ENCODE peak calls at places on chromosomes 1 and 21, in four cellular contexts. One of them, this sample, is unnamed.

GRCh38 chr1:160120797-160121196 is 5.2 kb downstream of the ATP1A2 start:
- DNase-seq in CD4-positive, alpha-beta memory T cell: no peak
- DNase-seq in dermis microvascular lymphatic vessel endothelial cell: no peak
- DNase-seq in RWPE1: no peak
- DNase-seq in this sample: no peak

GRCh38 chr1:56525463-56526155 is 53.8 kb downstream of the PLPP3 start:
- DNase-seq in CD4-positive, alpha-beta memory T cell: no peak
- DNase-seq in dermis microvascular lymphatic vessel endothelial cell: peak; percentile 75
- DNase-seq in RWPE1: no peak
- DNase-seq in this sample: peak; percentile 73

GRCh38 chr1:59015708-59016107 is 231.9 kb upstream of the JUN start:
- DNase-seq in dermis microvascular lymphatic vessel endothelial cell: peak; percentile 52
- DNase-seq in CD4-positive, alpha-beta memory T cell: no peak
- DNase-seq in RWPE1: peak; percentile 89
- DNase-seq in this sample: peak; percentile 77

GRCh38 chr1:119475866-119476439 is 31.1 kb upstream of the HSD3B1 start:
- DNase-seq in RWPE1: peak; percentile 70
- DNase-seq in dermis microvascular lymphatic vessel endothelial cell: peak; percentile 24
- DNase-seq in CD4-positive, alpha-beta memory T cell: no peak
- DNase-seq in this sample: peak; percentile 27

GRCh38 chr1:67085326-67085725 is 31.4 kb upstream of the SLC35D1 start:
- DNase-seq in RWPE1: no peak
- DNase-seq in CD4-positive, alpha-beta memory T cell: no peak
- DNase-seq in dermis microvascular lymphatic vessel endothelial cell: no peak
- DNase-seq in this sample: no peak

GRCh38 chr1:78225153-78225552 is 179.4 kb downstream of the GIPC2 start:
- DNase-seq in dermis microvascular lymphatic vessel endothelial cell: no peak
- DNase-seq in RWPE1: no peak
- DNase-seq in CD4-positive, alpha-beta memory T cell: no peak
- DNase-seq in this sample: no peak

GRCh38 chr1:7000720-7001119 is 215.5 kb downstream of the CAMTA1 start:
- DNase-seq in RWPE1: no peak
- DNase-seq in CD4-positive, alpha-beta memory T cell: no peak
- DNase-seq in dermis microvascular lymphatic vessel endothelial cell: no peak
- DNase-seq in this sample: no peak

GRCh38 chr1:71634159-71634558 is 553.3 kb upstream of the ZRANB2 start:
- DNase-seq in CD4-positive, alpha-beta memory T cell: no peak
- DNase-seq in RWPE1: no peak
- DNase-seq in dermis microvascular lymphatic vessel endothelial cell: no peak
- DNase-seq in this sample: no peak

GRCh38 chr1:211182746-211183145 is 48.8 kb upstream of the KCNH1 start:
- DNase-seq in RWPE1: no peak
- DNase-seq in dermis microvascular lymphatic vessel endothelial cell: no peak
- DNase-seq in CD4-positive, alpha-beta memory T cell: no peak
- DNase-seq in this sample: no peak

GRCh38 chr1:19979494-19979977 is at the start of gene PLA2G2A:
- DNase-seq in dermis microvascular lymphatic vessel endothelial cell: no peak
- DNase-seq in RWPE1: no peak
- DNase-seq in CD4-positive, alpha-beta memory T cell: no peak
- DNase-seq in this sample: no peak

GRCh38 chr1:224700915-224701531 is 84.9 kb downstream of the CNIH3 start:
- DNase-seq in RWPE1: no peak
- DNase-seq in CD4-positive, alpha-beta memory T cell: no peak
- DNase-seq in dermis microvascular lymphatic vessel endothelial cell: peak; percentile 7
- DNase-seq in this sample: peak; percentile 15

GRCh38 chr21:25536752-25537151 is 70.5 kb downstream of the MRPL39 start:
- DNase-seq in CD4-positive, alpha-beta memory T cell: no peak
- DNase-seq in RWPE1: no peak
- DNase-seq in dermis microvascular lymphatic vessel endothelial cell: no peak
- DNase-seq in this sample: no peak

GRCh38 chr1:117795190-117795589 is 134.2 kb downstream of the GDAP2 start:
- DNase-seq in dermis microvascular lymphatic vessel endothelial cell: no peak
- DNase-seq in RWPE1: peak; percentile 79
- DNase-seq in CD4-positive, alpha-beta memory T cell: no peak
- DNase-seq in this sample: peak; percentile 20

GRCh38 chr1:117650840-117651568 is 45.2 kb downstream of the TENT5C start:
- DNase-seq in CD4-positive, alpha-beta memory T cell: no peak
- DNase-seq in dermis microvascular lymphatic vessel endothelial cell: no peak
- DNase-seq in RWPE1: no peak
- DNase-seq in this sample: no peak

GRCh38 chr1:45012639-45013278 is 705 bp downstream of the UROD start:
- DNase-seq in CD4-positive, alpha-beta memory T cell: no peak
- DNase-seq in RWPE1: peak; percentile 75
- DNase-seq in dermis microvascular lymphatic vessel endothelial cell: peak; percentile 86
- DNase-seq in this sample: peak; percentile 70

GRCh38 chr1:45526135-45526644 is 4.5 kb upstream of the PRDX1 start:
- DNase-seq in RWPE1: no peak
- DNase-seq in dermis microvascular lymphatic vessel endothelial cell: no peak
- DNase-seq in CD4-positive, alpha-beta memory T cell: no peak
- DNase-seq in this sample: no peak

GRCh38 chr1:50332941-50333594 is 90.2 kb downstream of the DMRTA2 start:
- DNase-seq in dermis microvascular lymphatic vessel endothelial cell: peak; percentile 57
- DNase-seq in RWPE1: peak; percentile 41
- DNase-seq in CD4-positive, alpha-beta memory T cell: peak; percentile 42
- DNase-seq in this sample: peak; percentile 67

GRCh38 chr1:30744060-30744756 is 13.4 kb downstream of the LAPTM5 start:
- DNase-seq in CD4-positive, alpha-beta memory T cell: no peak
- DNase-seq in dermis microvascular lymphatic vessel endothelial cell: no peak
- DNase-seq in RWPE1: no peak
- DNase-seq in this sample: no peak

GRCh38 chr1:113488576-113489177 is 98.4 kb downstream of the MAGI3 start:
- DNase-seq in dermis microvascular lymphatic vessel endothelial cell: peak; percentile 6
- DNase-seq in CD4-positive, alpha-beta memory T cell: no peak
- DNase-seq in RWPE1: no peak
- DNase-seq in this sample: peak; percentile 5

GRCh38 chr1:96861836-96862235 is 140.3 kb downstream of the PTBP2 start:
- DNase-seq in RWPE1: no peak
- DNase-seq in CD4-positive, alpha-beta memory T cell: no peak
- DNase-seq in dermis microvascular lymphatic vessel endothelial cell: no peak
- DNase-seq in this sample: no peak

GRCh38 chr21:27764056-27764455 is 797.2 kb upstream of the ADAMTS5 start:
- DNase-seq in RWPE1: no peak
- DNase-seq in CD4-positive, alpha-beta memory T cell: no peak
- DNase-seq in dermis microvascular lymphatic vessel endothelial cell: no peak
- DNase-seq in this sample: no peak

GRCh38 chr21:32569261-32570230 is 15.8 kb downstream of the TCP10L start:
- DNase-seq in CD4-positive, alpha-beta memory T cell: peak; percentile 82
- DNase-seq in RWPE1: peak; percentile 72
- DNase-seq in dermis microvascular lymphatic vessel endothelial cell: peak; percentile 91
- DNase-seq in this sample: peak; percentile 92

GRCh38 chr1:161805399-161806197 is 39.5 kb downstream of the ATF6 start:
- DNase-seq in dermis microvascular lymphatic vessel endothelial cell: no peak
- DNase-seq in RWPE1: no peak
- DNase-seq in CD4-positive, alpha-beta memory T cell: no peak
- DNase-seq in this sample: no peak

GRCh38 chr1:45221716-45222115 is 15.3 kb upstream of the ZSWIM5 start:
- DNase-seq in RWPE1: peak; percentile 19
- DNase-seq in CD4-positive, alpha-beta memory T cell: no peak
- DNase-seq in dermis microvascular lymphatic vessel endothelial cell: no peak
- DNase-seq in this sample: no peak

GRCh38 chr1:22861764-22862440 is 110.8 kb downstream of the LACTBL1 start:
- DNase-seq in CD4-positive, alpha-beta memory T cell: no peak
- DNase-seq in RWPE1: peak; percentile 71
- DNase-seq in dermis microvascular lymphatic vessel endothelial cell: peak; percentile 62
- DNase-seq in this sample: peak; percentile 67

GRCh38 chr1:93155335-93155734 is 24.9 kb downstream of the TMED5 start:
- DNase-seq in dermis microvascular lymphatic vessel endothelial cell: peak; percentile 34
- DNase-seq in CD4-positive, alpha-beta memory T cell: no peak
- DNase-seq in RWPE1: no peak
- DNase-seq in this sample: peak; percentile 9

GRCh38 chr1:192609110-192610079 is 26.6 kb upstream of the RGS13 start:
- DNase-seq in dermis microvascular lymphatic vessel endothelial cell: no peak
- DNase-seq in RWPE1: no peak
- DNase-seq in CD4-positive, alpha-beta memory T cell: peak; percentile 55
- DNase-seq in this sample: no peak

GRCh38 chr1:203201516-203202205 is 15.2 kb upstream of the CHI3L1 start:
- DNase-seq in RWPE1: no peak
- DNase-seq in dermis microvascular lymphatic vessel endothelial cell: no peak
- DNase-seq in CD4-positive, alpha-beta memory T cell: no peak
- DNase-seq in this sample: no peak

GRCh38 chr21:42384184-42384583 is 11.7 kb downstream of the TMPRSS3 start:
- DNase-seq in RWPE1: no peak
- DNase-seq in CD4-positive, alpha-beta memory T cell: no peak
- DNase-seq in dermis microvascular lymphatic vessel endothelial cell: no peak
- DNase-seq in this sample: no peak

GRCh38 chr1:66764994-66765578 is 12.8 kb downstream of the DYNLT5 start:
- DNase-seq in RWPE1: peak; percentile 36
- DNase-seq in dermis microvascular lymphatic vessel endothelial cell: peak; percentile 67
- DNase-seq in CD4-positive, alpha-beta memory T cell: peak; percentile 55
- DNase-seq in this sample: peak; percentile 69

This sample was measured in lung microvascular endothelial cell.